ENCODE peak calls at places on chromosome 20, in eight cellular contexts. E is heart right ventricle, W is ascending aorta, I is Calu3, B is IMR-90, H is GM12865, X is body of pancreas, P is WTC11. U is an unnamed sample.

GRCh38 chr20:23664954-23665353 is 23.9 kb downstream of the CST4 start:
- DNase-seq in H (no peak), P (no peak), X (no peak), E (no peak), W (no peak), I (no peak), B (no peak), U (no peak)

GRCh38 chr20:25300496-25301170 is 52.7 kb downstream of the PYGB start:
- DNase-seq in P (no peak), H (no peak), I (no peak), W (no peak), B (peak), E (no peak), X (no peak), U (peak)

GRCh38 chr20:45445805-45446562 is 23.6 kb upstream of the WFDC2 start:
- DNase-seq in B (no peak), H (peak), I (peak), P (peak), E (no peak), W (no peak), X (no peak), U (no peak)

GRCh38 chr20:8132015-8132631 is at the start of gene PLCB1:
- DNase-seq in P (peak), E (peak), I (peak), B (peak), W (no peak), X (peak), H (peak), U (peak)

GRCh38 chr20:1462001-1462400 is 4.6 kb downstream of the NSFL1C start:
- DNase-seq in H (no peak), I (no peak), W (no peak), P (no peak), E (no peak), X (no peak), B (no peak), U (no peak)

GRCh38 chr20:22861990-22862389 is 173.1 kb upstream of the SSTR4 start:
- DNase-seq in P (no peak), I (no peak), B (no peak), H (no peak), W (no peak), E (peak), X (no peak), U (no peak)

GRCh38 chr20:58911309-58911708 is 58.8 kb downstream of the GNAS start:
- DNase-seq in H (no peak), P (no peak), W (no peak), E (no peak), X (no peak), B (no peak), I (no peak), U (no peak)

GRCh38 chr20:32536861-32537656 is 48.1 kb downstream of the NOL4L start:
- DNase-seq in E (peak), I (peak), W (no peak), H (peak), X (peak), B (no peak), P (peak), U (no peak)

GRCh38 chr20:859661-860294 is 26.3 kb downstream of the FAM110A start:
- DNase-seq in I (no peak), P (no peak), W (no peak), B (peak), X (no peak), E (no peak), H (no peak), U (no peak)

GRCh38 chr20:57372157-57372556 is 19.0 kb upstream of the RBM38 start:
- DNase-seq in I (no peak), H (no peak), W (no peak), E (no peak), P (no peak), B (no peak), X (no peak), U (no peak)

GRCh38 chr20:19969507-19970255 is 47.5 kb upstream of the NAA20 start:
- DNase-seq in W (no peak), E (no peak), H (no peak), B (no peak), P (no peak), I (no peak), X (no peak), U (peak)

GRCh38 chr20:41524980-41525613 is 93.1 kb downstream of the CHD6 start:
- DNase-seq in B (peak), W (no peak), P (no peak), H (no peak), E (peak), I (peak), X (peak), U (peak)

GRCh38 chr20:10367921-10368701 is 65.9 kb downstream of the MKKS start:
- DNase-seq in I (no peak), H (no peak), W (no peak), X (no peak), B (no peak), E (no peak), P (no peak), U (no peak)

GRCh38 chr20:21240394-21240793 is 62.7 kb upstream of the XRN2 start:
- DNase-seq in I (no peak), H (no peak), X (no peak), E (no peak), P (peak), W (no peak), B (no peak), U (no peak)

GRCh38 chr20:41362748-41363140 is 3.9 kb downstream of the EMILIN3 start:
- DNase-seq in I (no peak), H (no peak), W (no peak), B (no peak), P (no peak), E (no peak), X (no peak), U (no peak)

GRCh38 chr20:50546729-50547314 is 36.6 kb downstream of the PTPN1 start:
- DNase-seq in W (no peak), H (peak), E (no peak), B (no peak), P (no peak), X (no peak), I (no peak), U (peak)

GRCh38 chr20:62938105-62938888 is at the start of gene GID8:
- DNase-seq in W (no peak), H (peak), X (peak), E (peak), P (peak), I (peak), B (peak), U (peak)

GRCh38 chr20:63525185-63525584 is 4.6 kb downstream of the PPDPF start:
- DNase-seq in X (no peak), I (no peak), P (no peak), B (no peak), H (peak), W (no peak), E (no peak), U (no peak)

GRCh38 chr20:46558511-46558959 is 8.1 kb upstream of the OCSTAMP start:
- DNase-seq in B (peak), E (no peak), H (no peak), X (no peak), P (no peak), W (no peak), I (peak), U (peak)

GRCh38 chr20:24339179-24339578 is 130.2 kb upstream of the SYNDIG1 start:
- DNase-seq in B (no peak), W (no peak), E (no peak), H (no peak), P (no peak), X (no peak), I (no peak), U (no peak)

GRCh38 chr20:57990396-57990987 is 238.0 kb downstream of the ANKRD60 start:
- DNase-seq in W (no peak), H (no peak), E (no peak), X (no peak), P (no peak), I (no peak), B (no peak), U (peak)

GRCh38 chr20:21315138-21315537 is 12.0 kb downstream of the XRN2 start:
- DNase-seq in W (no peak), P (no peak), E (no peak), H (peak), B (peak), I (no peak), X (no peak), U (peak)

DNA sequence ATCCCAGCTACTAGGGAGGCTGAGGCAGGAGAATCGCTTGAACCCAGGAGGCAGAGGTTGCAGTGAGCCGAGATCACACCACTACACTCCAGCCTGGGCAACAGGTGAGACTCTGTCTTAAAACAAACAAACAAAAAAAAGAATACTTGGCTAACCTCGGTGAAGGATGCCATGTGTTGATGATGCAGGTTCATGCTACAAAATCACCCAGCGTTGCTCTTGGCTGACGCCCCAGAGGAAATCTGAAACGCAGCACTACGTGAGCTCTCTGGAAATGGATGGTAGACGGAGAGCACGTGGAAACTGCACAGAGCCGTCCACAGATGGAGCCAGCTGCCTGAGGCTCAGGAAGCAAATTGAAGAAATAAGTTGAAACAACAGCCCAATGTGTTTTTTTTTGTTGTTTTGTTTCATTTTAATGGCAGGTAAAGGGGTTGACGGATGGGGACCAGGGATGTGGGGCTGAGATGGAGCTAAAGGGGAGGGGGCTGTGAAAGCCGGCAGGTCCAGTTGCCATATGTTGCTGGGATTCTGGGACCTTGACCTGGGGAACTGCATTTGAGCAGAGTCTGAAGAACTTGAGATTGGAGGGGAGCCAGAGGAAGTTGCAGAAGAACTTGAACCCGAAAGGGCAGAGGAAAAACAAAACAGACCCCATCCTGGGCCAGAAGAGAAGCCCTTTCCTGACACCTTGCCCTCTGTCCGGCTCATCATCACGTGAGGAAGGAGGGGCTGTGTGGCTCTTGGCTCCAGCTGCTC is 12.8 kb upstream of the MANBAL start:
- DNase-seq in H (peak), X (peak), P (no peak), W (no peak), B (peak), I (peak), E (peak), U (peak)
- TF ChIP-seq CTCF in H (peak), X (no peak), P (no peak), W (peak), B (peak), I (no peak), E (peak), U (peak)

GRCh38 chr20:14434379-14435136 is 97.1 kb upstream of the FLRT3 start:
- DNase-seq in I (no peak), W (no peak), E (no peak), X (no peak), P (no peak), B (peak), H (no peak), U (no peak)

GRCh38 chr20:14431568-14431967 is 94.2 kb upstream of the FLRT3 start:
- DNase-seq in P (no peak), H (no peak), I (no peak), W (no peak), E (no peak), X (no peak), B (no peak), U (no peak)

GRCh38 chr20:14432597-14432996 is 95.2 kb upstream of the FLRT3 start:
- DNase-seq in X (no peak), E (no peak), I (no peak), H (no peak), W (no peak), B (no peak), P (no peak), U (no peak)
- TF ChIP-seq CTCF in X (no peak), E (no peak), I (no peak), H (no peak), W (no peak), B (no peak), P (no peak), U (no peak)

GRCh38 chr20:18712877-18713276 is 100.7 kb upstream of the SCP2D1 start:
- DNase-seq in P (peak), E (no peak), B (no peak), W (no peak), I (no peak), H (no peak), X (no peak), U (no peak)
- TF ChIP-seq CTCF in P (no peak), E (no peak), B (peak), W (no peak), I (no peak), H (no peak), X (no peak), U (peak)

DNA sequence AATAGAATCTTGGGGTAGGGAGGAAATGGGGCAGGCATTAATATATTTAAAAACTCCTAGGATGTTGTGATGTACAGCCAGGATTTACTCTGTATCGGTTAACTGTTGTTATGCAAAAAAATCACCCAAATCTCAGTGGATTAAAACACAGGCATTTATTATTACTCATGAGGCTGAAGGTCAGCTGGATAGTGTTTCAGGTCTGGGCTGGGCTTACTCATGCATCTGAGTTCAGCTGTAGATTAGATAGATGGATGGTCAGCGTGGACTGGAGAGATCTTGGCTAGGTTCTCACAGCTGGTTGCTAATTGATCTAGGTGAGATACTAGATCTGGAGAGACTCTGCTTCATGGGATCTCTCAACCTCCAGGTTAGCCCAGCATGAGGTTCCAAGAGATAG is 131.4 kb downstream of the BTBD3 start:
- DNase-seq in I (no peak), W (no peak), B (peak), P (no peak), E (no peak), X (no peak), H (no peak), U (peak)
- TF ChIP-seq CTCF in I (no peak), W (no peak), B (no peak), P (no peak), E (no peak), X (no peak), H (no peak), U (no peak)

DNA sequence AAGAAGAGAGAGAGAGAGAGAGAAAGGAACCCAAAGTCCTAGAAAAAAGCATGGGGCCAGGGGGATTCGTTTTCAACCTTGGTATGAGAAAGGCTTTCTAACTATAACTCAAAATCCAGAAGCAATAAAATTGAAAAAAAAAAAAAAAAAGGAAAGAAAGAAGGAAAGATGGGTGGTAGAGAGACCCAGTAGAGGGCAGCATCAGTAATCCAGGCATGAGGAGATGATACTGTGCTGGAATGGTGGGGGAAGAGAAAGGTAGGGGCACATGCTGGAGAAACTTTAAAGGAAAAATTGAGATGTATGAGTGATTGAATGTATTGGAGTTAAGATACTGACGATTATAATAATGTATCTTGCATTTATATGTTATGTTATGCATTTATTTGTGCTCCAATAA is 1040.7 kb upstream of the FLRT3 start:
- DNase-seq in P (no peak), E (no peak), H (no peak), W (no peak), I (no peak), B (no peak), X (no peak), U (no peak)
- TF ChIP-seq CTCF in P (no peak), E (no peak), H (no peak), W (no peak), I (no peak), B (peak), X (no peak), U (no peak)

GRCh38 chr20:44109951-44110361 is 77.0 kb downstream of the JPH2 start:
- DNase-seq in P (peak), B (no peak), W (no peak), H (no peak), I (no peak), X (no peak), E (no peak), U (no peak)
- TF ChIP-seq CTCF in P (peak), B (peak), W (peak), H (peak), I (peak), X (no peak), E (peak), U (no peak)

U was measured in fibroblast of villous mesenchyme.